ENCODE peak calls at places on chromosomes 6 and 20, in eight cellular contexts. One of them, this sample, is unnamed.

GRCh38 chr20:50227506-50227905 is 36.9 kb downstream of the CEBPB start:
- DNase-seq in amygdala: no peak
- DNase-seq in neural crest cell: no peak
- DNase-seq in ascending aorta: no peak
- DNase-seq in iris pigment epithelial cell: no peak
- DNase-seq in KBM-7: no peak
- DNase-seq in mesothelial cell of epicardium: no peak
- DNase-seq in retinal pigment epithelial cell: no peak
- DNase-seq in this sample: no peak

GRCh38 chr20:2467412-2467811 is 3.2 kb downstream of the SNRPB start:
- DNase-seq in amygdala: no peak
- DNase-seq in neural crest cell: no peak
- DNase-seq in ascending aorta: no peak
- DNase-seq in iris pigment epithelial cell: no peak
- DNase-seq in KBM-7: no peak
- DNase-seq in mesothelial cell of epicardium: no peak
- DNase-seq in retinal pigment epithelial cell: no peak
- DNase-seq in this sample: no peak

GRCh38 chr20:10329387-10330005 is 104.5 kb downstream of the MKKS start:
- DNase-seq in amygdala: no peak
- DNase-seq in neural crest cell: no peak
- DNase-seq in ascending aorta: no peak
- DNase-seq in iris pigment epithelial cell: no peak
- DNase-seq in KBM-7: no peak
- DNase-seq in mesothelial cell of epicardium: no peak
- DNase-seq in retinal pigment epithelial cell: no peak
- DNase-seq in this sample: no peak

GRCh38 chr6:89184344-89184743 is 32.8 kb downstream of the GABRR1 start:
- DNase-seq in amygdala: no peak
- DNase-seq in neural crest cell: peak; percentile 7
- DNase-seq in ascending aorta: no peak
- DNase-seq in iris pigment epithelial cell: no peak
- DNase-seq in KBM-7: no peak
- DNase-seq in mesothelial cell of epicardium: no peak
- DNase-seq in retinal pigment epithelial cell: no peak
- DNase-seq in this sample: no peak

GRCh38 chr20:8043687-8044278 is 24.2 kb upstream of the TMX4 start:
- DNase-seq in amygdala: peak; percentile 17
- DNase-seq in neural crest cell: peak; percentile 26
- DNase-seq in ascending aorta: no peak
- DNase-seq in iris pigment epithelial cell: peak; percentile 51
- DNase-seq in KBM-7: peak; percentile 56
- DNase-seq in mesothelial cell of epicardium: no peak
- DNase-seq in retinal pigment epithelial cell: peak; percentile 16
- DNase-seq in this sample: peak; percentile 53

GRCh38 chr6:42923656-42924055 is 5.6 kb upstream of the CNPY3 start:
- DNase-seq in amygdala: no peak
- DNase-seq in neural crest cell: no peak
- DNase-seq in ascending aorta: no peak
- DNase-seq in iris pigment epithelial cell: peak; percentile 28
- DNase-seq in KBM-7: peak; percentile 26
- DNase-seq in mesothelial cell of epicardium: no peak
- DNase-seq in retinal pigment epithelial cell: no peak
- DNase-seq in this sample: no peak

GRCh38 chr6:40695750-40696415 is 108.7 kb upstream of the LRFN2 start:
- DNase-seq in amygdala: no peak
- DNase-seq in neural crest cell: no peak
- DNase-seq in ascending aorta: no peak
- DNase-seq in iris pigment epithelial cell: no peak
- DNase-seq in KBM-7: no peak
- DNase-seq in mesothelial cell of epicardium: no peak
- DNase-seq in retinal pigment epithelial cell: no peak
- DNase-seq in this sample: no peak

GRCh38 chr6:160431231-160431630 is 83.1 kb downstream of the SLC22A3 start:
- DNase-seq in amygdala: no peak
- DNase-seq in neural crest cell: no peak
- DNase-seq in ascending aorta: no peak
- DNase-seq in iris pigment epithelial cell: peak; percentile 94
- DNase-seq in KBM-7: no peak
- DNase-seq in mesothelial cell of epicardium: no peak
- DNase-seq in retinal pigment epithelial cell: no peak
- DNase-seq in this sample: peak; percentile 70

GRCh38 chr6:53328375-53328774 is 20.4 kb downstream of the ELOVL5 start:
- DNase-seq in amygdala: no peak
- DNase-seq in neural crest cell: no peak
- DNase-seq in ascending aorta: no peak
- DNase-seq in iris pigment epithelial cell: no peak
- DNase-seq in KBM-7: no peak
- DNase-seq in mesothelial cell of epicardium: no peak
- DNase-seq in retinal pigment epithelial cell: no peak
- DNase-seq in this sample: no peak

GRCh38 chr20:63564036-63564810 is 9.8 kb downstream of the HELZ2 start:
- DNase-seq in amygdala: no peak
- DNase-seq in neural crest cell: no peak
- DNase-seq in ascending aorta: no peak
- DNase-seq in iris pigment epithelial cell: no peak
- DNase-seq in KBM-7: no peak
- DNase-seq in mesothelial cell of epicardium: no peak
- DNase-seq in retinal pigment epithelial cell: no peak
- DNase-seq in this sample: no peak

GRCh38 chr20:43220612-43221011 is 30.9 kb upstream of the PTPRT start:
- DNase-seq in amygdala: no peak
- DNase-seq in neural crest cell: no peak
- DNase-seq in ascending aorta: no peak
- DNase-seq in iris pigment epithelial cell: peak; percentile 18
- DNase-seq in KBM-7: no peak
- DNase-seq in mesothelial cell of epicardium: no peak
- DNase-seq in retinal pigment epithelial cell: no peak
- DNase-seq in this sample: peak; percentile 23

GRCh38 chr6:44473393-44473792 is 85.9 kb downstream of the CDC5L start:
- DNase-seq in amygdala: no peak
- DNase-seq in neural crest cell: no peak
- DNase-seq in ascending aorta: no peak
- DNase-seq in iris pigment epithelial cell: no peak
- DNase-seq in KBM-7: no peak
- DNase-seq in mesothelial cell of epicardium: no peak
- DNase-seq in retinal pigment epithelial cell: no peak
- DNase-seq in this sample: no peak

GRCh38 chr6:147618927-147619326 is 110.4 kb downstream of the SAMD5 start:
- DNase-seq in amygdala: no peak
- DNase-seq in neural crest cell: no peak
- DNase-seq in ascending aorta: no peak
- DNase-seq in iris pigment epithelial cell: peak; percentile 87
- DNase-seq in KBM-7: no peak
- DNase-seq in mesothelial cell of epicardium: no peak
- DNase-seq in retinal pigment epithelial cell: no peak
- DNase-seq in this sample: no peak

GRCh38 chr6:107485157-107485556 is 4.8 kb upstream of the SOBP start:
- DNase-seq in amygdala: no peak
- DNase-seq in neural crest cell: no peak
- DNase-seq in ascending aorta: no peak
- DNase-seq in iris pigment epithelial cell: no peak
- DNase-seq in KBM-7: no peak
- DNase-seq in mesothelial cell of epicardium: no peak
- DNase-seq in retinal pigment epithelial cell: no peak
- DNase-seq in this sample: no peak

GRCh38 chr20:46523696-46524328 is 10.5 kb upstream of the ZNF334 start:
- DNase-seq in amygdala: no peak
- DNase-seq in neural crest cell: no peak
- DNase-seq in ascending aorta: no peak
- DNase-seq in iris pigment epithelial cell: peak; percentile 12
- DNase-seq in KBM-7: peak; percentile 16
- DNase-seq in mesothelial cell of epicardium: no peak
- DNase-seq in retinal pigment epithelial cell: no peak
- DNase-seq in this sample: no peak